ENCODE peak calls at places on chromosomes 3 and 15, in four cellular contexts. S is fibroblast of villous mesenchyme, W is H9, Y is HFFc6. U is an unnamed sample.

GRCh38 chr15:59830873-59831272 is 141.8 kb upstream of the BNIP2 start:
- DNase-seq in Y (no peak), S (no peak), W (no peak), U (no peak)

GRCh38 chr3:43104039-43104438 is 1.8 kb downstream of the POMGNT2 start:
- DNase-seq in Y (no peak), W (no peak), S (no peak), U (no peak)

GRCh38 chr3:18445421-18446066 is 20.4 kb upstream of the SATB1 start:
- DNase-seq in Y (no peak), W (no peak), S (no peak), U (no peak)

GRCh38 chr3:23244642-23245041 is 41.5 kb downstream of the UBE2E2 start:
- DNase-seq in W (no peak), S (no peak), Y (no peak), U (no peak)

GRCh38 chr3:107240183-107241091 is 136.8 kb upstream of the CCDC54 start:
- DNase-seq in S (peak), Y (peak), W (peak), U (peak)

GRCh38 chr3:16357191-16357590 is 92.2 kb downstream of the OXNAD1 start:
- DNase-seq in W (no peak), Y (no peak), S (no peak), U (no peak)

GRCh38 chr15:71679223-71680078 is 130.9 kb upstream of the NR2E3 start:
- DNase-seq in Y (peak), W (no peak), S (peak), U (no peak)

GRCh38 chr3:195182470-195182795 is 88.5 kb downstream of the XXYLT1 start:
- DNase-seq in S (peak), W (no peak), Y (peak), U (no peak)

GRCh38 chr15:51721199-51721960 is 16.1 kb downstream of the LYSMD2 start:
- DNase-seq in S (no peak), Y (no peak), W (no peak), U (no peak)

GRCh38 chr3:117706037-117706436 is 996.5 kb downstream of the TUSC7 start:
- DNase-seq in W (no peak), Y (peak), S (peak), U (no peak)

GRCh38 chr3:111768571-111769100 is 90.4 kb upstream of the PHLDB2 start:
- DNase-seq in W (no peak), S (peak), Y (peak), U (peak)

GRCh38 chr15:44298878-44299277 is 10.4 kb downstream of the GOLM2 start:
- DNase-seq in S (no peak), W (peak), Y (peak), U (no peak)

GRCh38 chr3:32956750-32957570 is 5.5 kb downstream of the CCR4 start:
- DNase-seq in Y (no peak), S (peak), W (no peak), U (no peak)

GRCh38 chr3:112333002-112333385 is at the start of gene CD200:
- DNase-seq in Y (no peak), S (peak), W (peak), U (peak)

GRCh38 chr3:166879661-166880060 is 500.4 kb downstream of the ZBBX start:
- DNase-seq in S (no peak), Y (no peak), W (no peak), U (no peak)

GRCh38 chr3:195895900-195896360 is 12.4 kb downstream of the TNK2 start:
- DNase-seq in Y (peak), S (no peak), W (no peak), U (no peak)

GRCh38 chr15:99732268-99732641 is 982 bp downstream of the LYSMD4 start:
- DNase-seq in Y (peak), W (no peak), S (peak), U (no peak)

GRCh38 chr3:23981136-23981535 is 36.0 kb downstream of the NR1D2 start:
- DNase-seq in S (no peak), W (no peak), Y (no peak), U (no peak)

GRCh38 chr3:65170357-65171090 is 482.7 kb upstream of the ADAMTS9 start:
- DNase-seq in S (peak), Y (peak), W (no peak), U (no peak)

GRCh38 chr15:94080416-94080815 is 150.9 kb upstream of the MCTP2 start:
- DNase-seq in Y (peak), S (peak), W (peak), U (peak)

GRCh38 chr3:16837602-16838001 is 47.2 kb upstream of the PLCL2 start:
- DNase-seq in W (no peak), S (no peak), Y (no peak), U (no peak)

GRCh38 chr3:156135921-156136655 is 15.7 kb downstream of the KCNAB1 start:
- DNase-seq in W (no peak), Y (no peak), S (no peak), U (no peak)

GRCh38 chr15:40094156-40094555 is 14.5 kb downstream of the BMF start:
- DNase-seq in Y (no peak), S (no peak), W (no peak), U (no peak)
- TF ChIP-seq CTCF in Y (no peak), S (no peak), W (no peak), U (no peak)

GRCh38 chr3:193590088-193590856 is 2.7 kb upstream of the OPA1 start:
- DNase-seq in S (peak), W (no peak), Y (peak), U (no peak)

GRCh38 chr3:193595939-193596487 is 3.0 kb downstream of the OPA1 start:
- DNase-seq in Y (no peak), W (no peak), S (no peak), U (no peak)

GRCh38 chr3:193594946-193595689 is 2.1 kb downstream of the OPA1 start:
- DNase-seq in Y (peak), W (no peak), S (peak), U (no peak)

GRCh38 chr3:193593666-193594025 is 638 bp downstream of the OPA1 start:
- DNase-seq in S (peak), W (no peak), Y (peak), U (no peak)

GRCh38 chr3:193592841-193593665 is at the start of gene OPA1:
- DNase-seq in S (peak), W (peak), Y (peak), U (peak)
- TF ChIP-seq CTCF in S (peak), W (peak), Y (peak), U (peak)

GRCh38 chr15:29926083-29926388 is 103.8 kb upstream of the TJP1 start:
- DNase-seq in S (no peak), W (no peak), Y (no peak), U (no peak)

GRCh38 chr15:29924750-29925149 is 102.5 kb upstream of the TJP1 start:
- DNase-seq in S (peak), Y (peak), W (peak), U (no peak)

GRCh38 chr15:29921130-29921601 is 98.9 kb upstream of the TJP1 start:
- DNase-seq in W (peak), S (no peak), Y (no peak), U (no peak)

GRCh38 chr15:29922191-29922590 is 99.9 kb upstream of the TJP1 start:
- DNase-seq in Y (no peak), W (no peak), S (no peak), U (no peak)

DNA sequence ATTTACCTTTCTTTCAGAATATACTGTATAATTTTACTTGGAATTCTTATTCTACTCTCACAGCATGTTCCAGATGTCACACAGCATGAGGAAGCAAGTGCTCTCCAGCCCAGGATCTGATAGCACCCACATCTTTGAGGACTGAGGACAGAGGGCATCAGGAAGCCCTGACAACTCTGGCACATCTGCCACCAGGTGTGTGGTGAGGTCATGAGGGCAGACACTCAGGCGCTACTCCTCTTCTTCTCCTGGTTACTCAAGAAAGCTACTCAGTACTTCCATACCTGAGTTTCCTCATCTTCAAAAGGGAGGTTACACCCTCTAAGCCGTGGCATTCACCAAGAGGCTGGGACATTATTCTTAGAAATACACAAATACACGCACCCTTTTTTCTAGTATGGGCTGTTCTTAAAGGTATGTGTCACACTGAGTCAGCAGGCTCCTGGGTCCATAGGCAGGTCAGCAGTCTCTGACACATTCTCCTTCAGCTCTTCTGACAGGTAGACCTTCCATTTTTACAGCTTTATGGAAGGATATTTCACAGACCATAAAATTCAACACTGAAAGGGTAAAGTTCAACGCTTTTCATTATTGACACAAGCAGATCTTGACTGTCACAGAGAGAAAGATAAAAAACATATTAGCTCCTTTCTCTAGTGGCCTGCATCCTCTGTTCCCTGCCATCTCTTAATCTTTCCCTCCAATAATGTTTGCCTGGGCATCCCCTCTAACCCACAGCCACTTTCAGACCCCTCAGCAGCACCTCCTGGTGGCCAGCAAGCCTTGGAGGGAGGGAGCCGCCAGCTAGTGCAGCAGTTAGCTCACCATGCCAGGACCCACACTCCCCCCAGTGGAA is 103.2 kb upstream of the TJP1 start:
- DNase-seq in W (peak), S (peak), Y (peak), U (peak)
- TF ChIP-seq CTCF in W (peak), S (peak), Y (peak), U (peak)

GRCh38 chr15:50496692-50497091 is 49.8 kb downstream of the USP50 start:
- DNase-seq in S (no peak), Y (no peak), W (no peak), U (no peak)
- TF ChIP-seq CTCF in S (no peak), Y (no peak), W (no peak), U (no peak)

GRCh38 chr3:88005066-88005465 is 53.7 kb downstream of the CGGBP1 start:
- DNase-seq in S (peak), Y (peak), W (no peak), U (no peak)
- TF ChIP-seq CTCF in S (peak), Y (peak), W (peak), U (peak)

GRCh38 chr3:159988617-159989251 is at the start of gene IL12A:
- DNase-seq in W (peak), Y (peak), S (peak), U (peak)

GRCh38 chr3:159991591-159991990 is 3.0 kb downstream of the IL12A start:
- DNase-seq in W (no peak), S (no peak), Y (no peak), U (no peak)

GRCh38 chr3:159989973-159990846 is 1.6 kb downstream of the IL12A start:
- DNase-seq in W (no peak), Y (no peak), S (no peak), U (no peak)

GRCh38 chr3:159982442-159982841 is 6.2 kb upstream of the IL12A start:
- DNase-seq in W (no peak), S (no peak), Y (no peak), U (no peak)

GRCh38 chr3:159987291-159987711 is 1.3 kb upstream of the IL12A start:
- DNase-seq in W (no peak), S (peak), Y (peak), U (no peak)
- TF ChIP-seq CTCF in W (peak), S (peak), Y (peak), U (peak)

GRCh38 chr3:81760924-81761903 is at the start of gene GBE1:
- DNase-seq in W (peak), S (peak), Y (peak), U (peak)
- TF ChIP-seq CTCF in W (no peak), S (peak), Y (peak), U (peak)

GRCh38 chr15:78810003-78810376 is 1.3 kb downstream of the ADAMTS7 start:
- DNase-seq in W (no peak), S (no peak), Y (no peak), U (no peak)

GRCh38 chr15:78810377-78811123 is 714 bp downstream of the ADAMTS7 start:
- DNase-seq in S (peak), W (peak), Y (no peak), U (no peak)

GRCh38 chr15:78808550-78808949 is 2.7 kb downstream of the ADAMTS7 start:
- DNase-seq in Y (peak), W (peak), S (peak), U (no peak)

GRCh38 chr15:78811124-78811824 is at the start of gene ADAMTS7:
- DNase-seq in S (peak), W (peak), Y (peak), U (peak)

GRCh38 chr15:78811825-78812183 is 540 bp upstream of the ADAMTS7 start:
- DNase-seq in Y (no peak), W (no peak), S (no peak), U (no peak)
- TF ChIP-seq CTCF in Y (peak), W (no peak), S (peak), U (no peak)